ENCODE peak calls at places on chromosome 9, in five cellular contexts. One of them, this sample, is unnamed.
A peak's percentile ranks its signal among the peaks of the same experiment; 100 is the strongest.

GRCh38 chr9:127122176-127123151 is at the start of gene ANGPTL2:
- DNase-seq in activated CD4-positive, alpha-beta T cell treated with anti-CD3 and anti-CD28 coated beads, Interleukin-2, amount 50 U/mL, for 24 hours: no peak
- DNase-seq in midbrain: peak; percentile 93
- DNase-seq in GM04504: peak; percentile 91
- DNase-seq in uterus: peak; percentile 95
- DNase-seq in this sample: no peak

GRCh38 chr9:2849943-2850342 is 6.0 kb upstream of the PUM3 start:
- DNase-seq in activated CD4-positive, alpha-beta T cell treated with anti-CD3 and anti-CD28 coated beads, Interleukin-2, amount 50 U/mL, for 24 hours: no peak
- DNase-seq in midbrain: no peak
- DNase-seq in GM04504: no peak
- DNase-seq in uterus: no peak
- DNase-seq in this sample: no peak

GRCh38 chr9:100324594-100325200 is 28.0 kb downstream of the TEX10 start:
- DNase-seq in activated CD4-positive, alpha-beta T cell treated with anti-CD3 and anti-CD28 coated beads, Interleukin-2, amount 50 U/mL, for 24 hours: no peak
- DNase-seq in midbrain: peak; percentile 26
- DNase-seq in GM04504: no peak
- DNase-seq in uterus: no peak
- DNase-seq in this sample: no peak

GRCh38 chr9:127066060-127066774 is 56.2 kb downstream of the ANGPTL2 start:
- DNase-seq in activated CD4-positive, alpha-beta T cell treated with anti-CD3 and anti-CD28 coated beads, Interleukin-2, amount 50 U/mL, for 24 hours: no peak
- DNase-seq in midbrain: no peak
- DNase-seq in GM04504: no peak
- DNase-seq in uterus: no peak
- DNase-seq in this sample: no peak

GRCh38 chr9:16425572-16425971 is 444.9 kb downstream of the BNC2 start:
- DNase-seq in activated CD4-positive, alpha-beta T cell treated with anti-CD3 and anti-CD28 coated beads, Interleukin-2, amount 50 U/mL, for 24 hours: no peak
- DNase-seq in midbrain: no peak
- DNase-seq in GM04504: peak; percentile 45
- DNase-seq in uterus: no peak
- DNase-seq in this sample: no peak

GRCh38 chr9:33813712-33814641 is 3.0 kb upstream of the UBE2R2 start:
- DNase-seq in activated CD4-positive, alpha-beta T cell treated with anti-CD3 and anti-CD28 coated beads, Interleukin-2, amount 50 U/mL, for 24 hours: no peak
- DNase-seq in midbrain: peak; percentile 77
- DNase-seq in GM04504: peak; percentile 72
- DNase-seq in uterus: no peak
- DNase-seq in this sample: no peak

GRCh38 chr9:16138561-16138960 is 585.7 kb downstream of the CCDC171 start:
- DNase-seq in activated CD4-positive, alpha-beta T cell treated with anti-CD3 and anti-CD28 coated beads, Interleukin-2, amount 50 U/mL, for 24 hours: no peak
- DNase-seq in midbrain: no peak
- DNase-seq in GM04504: no peak
- DNase-seq in uterus: peak; percentile 43
- DNase-seq in this sample: no peak

GRCh38 chr9:83431470-83432060 is 106.6 kb downstream of the FRMD3 start:
- DNase-seq in activated CD4-positive, alpha-beta T cell treated with anti-CD3 and anti-CD28 coated beads, Interleukin-2, amount 50 U/mL, for 24 hours: no peak
- DNase-seq in midbrain: no peak
- DNase-seq in GM04504: no peak
- DNase-seq in uterus: peak; percentile 56
- DNase-seq in this sample: no peak

GRCh38 chr9:134306583-134307222 is 19.6 kb upstream of the RXRA start:
- DNase-seq in activated CD4-positive, alpha-beta T cell treated with anti-CD3 and anti-CD28 coated beads, Interleukin-2, amount 50 U/mL, for 24 hours: no peak
- DNase-seq in midbrain: no peak
- DNase-seq in GM04504: no peak
- DNase-seq in uterus: no peak
- DNase-seq in this sample: no peak

GRCh38 chr9:35859310-35859994 is 10.7 kb downstream of the OR13J1 start:
- DNase-seq in activated CD4-positive, alpha-beta T cell treated with anti-CD3 and anti-CD28 coated beads, Interleukin-2, amount 50 U/mL, for 24 hours: no peak
- DNase-seq in midbrain: no peak
- DNase-seq in GM04504: no peak
- DNase-seq in uterus: no peak
- DNase-seq in this sample: no peak

GRCh38 chr9:101738566-101739183 is at the start of gene GRIN3A:
- DNase-seq in activated CD4-positive, alpha-beta T cell treated with anti-CD3 and anti-CD28 coated beads, Interleukin-2, amount 50 U/mL, for 24 hours: no peak
- DNase-seq in midbrain: peak; percentile 18
- DNase-seq in GM04504: no peak
- DNase-seq in uterus: no peak
- DNase-seq in this sample: no peak

GRCh38 chr9:34511160-34511513 is 11.7 kb downstream of the ENHO start:
- DNase-seq in activated CD4-positive, alpha-beta T cell treated with anti-CD3 and anti-CD28 coated beads, Interleukin-2, amount 50 U/mL, for 24 hours: no peak
- DNase-seq in midbrain: no peak
- DNase-seq in GM04504: no peak
- DNase-seq in uterus: no peak
- DNase-seq in this sample: no peak

GRCh38 chr9:137046094-137046787 is at the start of gene NPDC1:
- DNase-seq in activated CD4-positive, alpha-beta T cell treated with anti-CD3 and anti-CD28 coated beads, Interleukin-2, amount 50 U/mL, for 24 hours: peak; percentile 69
- DNase-seq in midbrain: peak; percentile 69
- DNase-seq in GM04504: peak; percentile 37
- DNase-seq in uterus: peak; percentile 64
- DNase-seq in this sample: peak; percentile 81

GRCh38 chr9:70635790-70636189 is 221.3 kb upstream of the KLF9 start:
- DNase-seq in activated CD4-positive, alpha-beta T cell treated with anti-CD3 and anti-CD28 coated beads, Interleukin-2, amount 50 U/mL, for 24 hours: no peak
- DNase-seq in midbrain: no peak
- DNase-seq in GM04504: no peak
- DNase-seq in uterus: no peak
- DNase-seq in this sample: no peak

GRCh38 chr9:92724528-92725265 is 39.9 kb downstream of the BICD2 start:
- DNase-seq in activated CD4-positive, alpha-beta T cell treated with anti-CD3 and anti-CD28 coated beads, Interleukin-2, amount 50 U/mL, for 24 hours: no peak
- DNase-seq in midbrain: no peak
- DNase-seq in GM04504: no peak
- DNase-seq in uterus: no peak
- DNase-seq in this sample: no peak

GRCh38 chr9:86126998-86127972 is 27.9 kb upstream of the GOLM1 start:
- DNase-seq in activated CD4-positive, alpha-beta T cell treated with anti-CD3 and anti-CD28 coated beads, Interleukin-2, amount 50 U/mL, for 24 hours: no peak
- DNase-seq in midbrain: peak; percentile 39
- DNase-seq in GM04504: peak; percentile 32
- DNase-seq in uterus: no peak
- DNase-seq in this sample: no peak

GRCh38 chr9:136685216-136685615 is 2.0 kb downstream of the AGPAT2 start:
- DNase-seq in activated CD4-positive, alpha-beta T cell treated with anti-CD3 and anti-CD28 coated beads, Interleukin-2, amount 50 U/mL, for 24 hours: no peak
- DNase-seq in midbrain: no peak
- DNase-seq in GM04504: no peak
- DNase-seq in uterus: no peak
- DNase-seq in this sample: no peak